ENCODE peak calls at places on chromosomes 13 and 19, in seven cellular contexts. U, O, J, Q, F, C and B are unnamed samples.

GRCh38 chr13:41746259-41746658 is 214.7 kb downstream of the VWA8 start:
- DNase-seq in U (peak), O (no peak), J (no peak), Q (peak), F (no peak), C (no peak), B (no peak)

GRCh38 chr19:47610546-47610894 is 1.6 kb downstream of the BICRA start:
- DNase-seq in U (no peak), O (no peak), J (no peak), Q (no peak), F (no peak), C (no peak), B (no peak)

GRCh38 chr19:33235269-33235995 is 9.8 kb upstream of the SLC7A10 start:
- DNase-seq in U (peak), O (peak), J (peak), Q (peak), F (peak), C (peak), B (peak)

GRCh38 chr13:110525328-110526319 is 35.9 kb downstream of the RAB20 start:
- DNase-seq in U (no peak), O (no peak), J (no peak), Q (no peak), F (no peak), C (no peak), B (peak)

GRCh38 chr19:50657672-50658437 is 8.6 kb downstream of the C19orf81 start:
- DNase-seq in U (peak), O (peak), J (peak), Q (peak), F (peak), C (peak), B (peak)

GRCh38 chr19:661427-662196 is 1.4 kb downstream of the RNF126 start:
- DNase-seq in U (no peak), O (no peak), J (peak), Q (no peak), F (no peak), C (peak), B (no peak)

GRCh38 chr13:49046534-49046933 is 70.8 kb downstream of the FNDC3A start:
- DNase-seq in U (no peak), O (no peak), J (no peak), Q (no peak), F (no peak), C (no peak), B (no peak)

GRCh38 chr19:15421726-15422260 is 3.0 kb upstream of the AKAP8L start:
- DNase-seq in U (no peak), O (no peak), J (no peak), Q (no peak), F (peak), C (no peak), B (no peak)

GRCh38 chr19:46180701-46181385 is 32.8 kb downstream of the IGFL2 start:
- DNase-seq in U (no peak), O (peak), J (no peak), Q (peak), F (no peak), C (no peak), B (no peak)

GRCh38 chr13:74062933-74063332 is 71.3 kb downstream of the KLF12 start:
- DNase-seq in U (no peak), O (no peak), J (no peak), Q (peak), F (peak), C (no peak), B (no peak)

GRCh38 chr19:1105217-1105872 is 1.6 kb downstream of the GPX4 start:
- DNase-seq in U (no peak), O (no peak), J (no peak), Q (no peak), F (no peak), C (no peak), B (no peak)

GRCh38 chr19:33621065-33621785 is 528 bp upstream of the CHST8 start:
- DNase-seq in U (no peak), O (no peak), J (no peak), Q (no peak), F (no peak), C (no peak), B (no peak)

GRCh38 chr19:6971366-6971765 is 49.9 kb downstream of the MBD3L2B start:
- DNase-seq in U (no peak), O (no peak), J (no peak), Q (no peak), F (no peak), C (no peak), B (no peak)

GRCh38 chr13:102721800-102722231 is 27.0 kb upstream of the METTL21C start:
- DNase-seq in U (no peak), O (no peak), J (no peak), Q (no peak), F (no peak), C (no peak), B (no peak)

GRCh38 chr13:48123827-48124226 is 28.9 kb upstream of the MED4 start:
- DNase-seq in U (no peak), O (no peak), J (no peak), Q (no peak), F (no peak), C (no peak), B (no peak)

GRCh38 chr19:4976412-4977298 is 7.7 kb downstream of the KDM4B start:
- DNase-seq in U (no peak), O (peak), J (peak), Q (peak), F (peak), C (no peak), B (peak)

GRCh38 chr13:92537485-92537884 is 689.1 kb upstream of the GPC6 start:
- DNase-seq in U (no peak), O (no peak), J (peak), Q (no peak), F (no peak), C (no peak), B (no peak)

GRCh38 chr19:34261335-34262109 is 7.2 kb downstream of the GARRE1 start:
- DNase-seq in U (no peak), O (no peak), J (no peak), Q (no peak), F (no peak), C (no peak), B (no peak)

GRCh38 chr13:40082644-40083043 is 427.2 kb downstream of the COG6 start:
- DNase-seq in U (no peak), O (no peak), J (no peak), Q (peak), F (no peak), C (no peak), B (no peak)

GRCh38 chr19:33292595-33293254 is 9.6 kb downstream of the CEBPA start:
- DNase-seq in U (no peak), O (peak), J (no peak), Q (no peak), F (no peak), C (no peak), B (peak)

GRCh38 chr19:5767949-5768348 is 16.6 kb downstream of the PRR22 start:
- DNase-seq in U (no peak), O (peak), J (no peak), Q (no peak), F (no peak), C (no peak), B (peak)

GRCh38 chr19:50893047-50893737 is 18.0 kb downstream of the KLK4 start:
- DNase-seq in U (no peak), O (no peak), J (no peak), Q (no peak), F (no peak), C (no peak), B (peak)

GRCh38 chr19:15587663-15588062 is 27.4 kb upstream of the CYP4F8 start:
- DNase-seq in U (no peak), O (no peak), J (no peak), Q (no peak), F (peak), C (no peak), B (no peak)

GRCh38 chr13:68257111-68257842 is 1027.1 kb upstream of the PCDH9 start:
- DNase-seq in U (no peak), O (no peak), J (no peak), Q (peak), F (no peak), C (no peak), B (no peak)

GRCh38 chr19:30003862-30004261 is 61.8 kb downstream of the URI1 start:
- DNase-seq in U (no peak), O (no peak), J (no peak), Q (no peak), F (no peak), C (no peak), B (no peak)

GRCh38 chr13:92734068-92734467 is 492.5 kb upstream of the GPC6 start:
- DNase-seq in U (no peak), O (no peak), J (no peak), Q (no peak), F (no peak), C (no peak), B (no peak)

GRCh38 chr13:60538566-60538965 is 141.5 kb downstream of the TDRD3 start:
- DNase-seq in U (no peak), O (no peak), J (no peak), Q (no peak), F (no peak), C (no peak), B (no peak)

GRCh38 chr19:13029893-13030292 is 34.6 kb downstream of the NFIX start:
- DNase-seq in U (no peak), O (no peak), J (no peak), Q (no peak), F (no peak), C (no peak), B (peak)

GRCh38 chr13:50366488-50367174 is 351.4 kb downstream of the KCNRG start:
- DNase-seq in U (no peak), O (no peak), J (no peak), Q (no peak), F (no peak), C (no peak), B (no peak)

GRCh38 chr19:1089126-1089771 is 5.9 kb downstream of the POLR2E start:
- DNase-seq in U (no peak), O (no peak), J (no peak), Q (no peak), F (no peak), C (no peak), B (no peak)

GRCh38 chr13:106473174-106473573 is 62.3 kb downstream of the EFNB2 start:
- DNase-seq in U (no peak), O (no peak), J (no peak), Q (no peak), F (peak), C (no peak), B (no peak)

GRCh38 chr13:42271337-42272114 is 426 bp upstream of the AKAP11 start:
- DNase-seq in U (peak), O (peak), J (peak), Q (peak), F (peak), C (peak), B (peak)

GRCh38 chr19:13629687-13630357 is 123.5 kb upstream of the CACNA1A start:
- DNase-seq in U (no peak), O (peak), J (no peak), Q (peak), F (no peak), C (no peak), B (no peak)

GRCh38 chr13:96091164-96091931 is 1.4 kb downstream of the HS6ST3 start:
- DNase-seq in U (no peak), O (peak), J (peak), Q (peak), F (peak), C (no peak), B (peak)

GRCh38 chr13:75299913-75300862 is 181.8 kb downstream of the TBC1D4 start:
- DNase-seq in U (no peak), O (no peak), J (no peak), Q (peak), F (no peak), C (no peak), B (no peak)

GRCh38 chr13:109592776-109593175 is 193.6 kb downstream of the IRS2 start:
- DNase-seq in U (no peak), O (no peak), J (peak), Q (no peak), F (no peak), C (no peak), B (no peak)

GRCh38 chr19:6590458-6591319 is at the start of gene CD70:
- DNase-seq in U (no peak), O (peak), J (no peak), Q (no peak), F (no peak), C (peak), B (peak)